ENCODE peak calls at places on chromosomes 13 and 19, in four cellular contexts. V, J, N and Y are unnamed samples.

GRCh38 chr13:110388141-110388943 is 81.3 kb downstream of the COL4A2 start:
- DNase-seq in V (peak), J (no peak), N (peak), Y (peak)

GRCh38 chr19:46856062-46857022 is 4.5 kb upstream of the ARHGAP35 start:
- DNase-seq in V (peak), J (peak), N (peak), Y (peak)

GRCh38 chr13:52160053-52160452 is 656 bp upstream of the NEK3 start:
- DNase-seq in V (no peak), J (no peak), N (no peak), Y (no peak)

GRCh38 chr19:43464089-43464775 is 1.2 kb downstream of the LYPD3 start:
- DNase-seq in V (peak), J (peak), N (no peak), Y (peak)

GRCh38 chr13:100484708-100485107 is 103.9 kb downstream of the GGACT start:
- DNase-seq in V (peak), J (no peak), N (no peak), Y (no peak)

GRCh38 chr19:29121684-29122083 is 91.3 kb downstream of the UQCRFS1 start:
- DNase-seq in V (no peak), J (peak), N (peak), Y (no peak)

GRCh38 chr13:95516492-95516891 is 36.0 kb upstream of the CLDN10 start:
- DNase-seq in V (no peak), J (no peak), N (no peak), Y (no peak)

GRCh38 chr13:29654807-29655547 is 59.5 kb upstream of the SLC7A1 start:
- DNase-seq in V (no peak), J (no peak), N (peak), Y (no peak)

GRCh38 chr19:3203754-3204645 is 18.3 kb downstream of the NCLN start:
- DNase-seq in V (no peak), J (no peak), N (no peak), Y (no peak)

GRCh38 chr13:113061796-113062425 is 43.7 kb upstream of the F7 start:
- DNase-seq in V (no peak), J (no peak), N (no peak), Y (no peak)

GRCh38 chr19:10207026-10207425 is 12.3 kb upstream of the DNMT1 start:
- DNase-seq in V (no peak), J (no peak), N (no peak), Y (no peak)

GRCh38 chr19:2329162-2329505 is 650 bp downstream of the SPPL2B start:
- DNase-seq in V (no peak), J (no peak), N (peak), Y (no peak)

GRCh38 chr19:10086904-10087256 is 763 bp downstream of the SHFL start:
- DNase-seq in V (no peak), J (no peak), N (no peak), Y (no peak)

GRCh38 chr19:18672044-18672451 is 11.4 kb upstream of the CRTC1 start:
- DNase-seq in V (no peak), J (no peak), N (no peak), Y (no peak)

GRCh38 chr13:79481685-79482052 is 714 bp downstream of the NDFIP2 start:
- DNase-seq in V (peak), J (no peak), N (no peak), Y (no peak)

GRCh38 chr13:50236898-50237318 is 221.7 kb downstream of the KCNRG start:
- DNase-seq in V (no peak), J (no peak), N (no peak), Y (no peak)

GRCh38 chr13:75307370-75307984 is 174.5 kb downstream of the TBC1D4 start:
- DNase-seq in V (no peak), J (no peak), N (no peak), Y (no peak)

GRCh38 chr19:5961969-5962945 is 15.7 kb downstream of the RANBP3 start:
- DNase-seq in V (peak), J (peak), N (peak), Y (no peak)

GRCh38 chr19:30092721-30093569 is 150.9 kb downstream of the URI1 start:
- DNase-seq in V (no peak), J (no peak), N (no peak), Y (no peak)

GRCh38 chr19:1256646-1257474 is 8.5 kb downstream of the MIDN start:
- DNase-seq in V (no peak), J (no peak), N (no peak), Y (no peak)

GRCh38 chr13:21018220-21018619 is 43.2 kb downstream of the LATS2 start:
- DNase-seq in V (no peak), J (no peak), N (no peak), Y (no peak)

GRCh38 chr13:98591721-98592352 is 14.9 kb upstream of the STK24 start:
- DNase-seq in V (no peak), J (no peak), N (no peak), Y (no peak)

GRCh38 chr13:40334031-40334430 is 332.4 kb downstream of the FOXO1 start:
- DNase-seq in V (no peak), J (no peak), N (no peak), Y (no peak)

GRCh38 chr19:44677019-44677809 is 5.9 kb downstream of the CEACAM19 start:
- DNase-seq in V (peak), J (no peak), N (peak), Y (no peak)

GRCh38 chr13:64471916-64472315 is 2758.2 kb downstream of the PCDH9 start:
- DNase-seq in V (peak), J (no peak), N (no peak), Y (no peak)

GRCh38 chr13:37023871-37024270 is 23.3 kb downstream of the EXOSC8 start:
- DNase-seq in V (no peak), J (no peak), N (no peak), Y (no peak)

GRCh38 chr19:43620061-43621001 is 902 bp upstream of the ZNF428 start:
- DNase-seq in V (no peak), J (no peak), N (no peak), Y (peak)

GRCh38 chr13:20353973-20354372 is 121.9 kb upstream of the GJB6 start:
- DNase-seq in V (no peak), J (no peak), N (no peak), Y (no peak)

GRCh38 chr19:58367698-58368454 is 5.3 kb upstream of the ZNF497 start:
- DNase-seq in V (no peak), J (no peak), N (no peak), Y (no peak)

GRCh38 chr13:81142306-81142999 is 801.5 kb upstream of the SPRY2 start:
- DNase-seq in V (no peak), J (no peak), N (no peak), Y (no peak)

GRCh38 chr19:56119585-56119978 is 1.5 kb downstream of the ZNF787 start:
- DNase-seq in V (no peak), J (no peak), N (peak), Y (no peak)

GRCh38 chr13:53151692-53152421 is 123.2 kb downstream of the OLFM4 start:
- DNase-seq in V (peak), J (peak), N (peak), Y (no peak)

GRCh38 chr19:15195381-15195964 is 5.3 kb downstream of the NOTCH3 start:
- DNase-seq in V (peak), J (no peak), N (peak), Y (peak)

GRCh38 chr19:42831221-42832019 is 48.1 kb downstream of the PSG1 start:
- DNase-seq in V (no peak), J (no peak), N (no peak), Y (no peak)

GRCh38 chr19:11088508-11089253 is 582 bp upstream of the LDLR start:
- DNase-seq in V (peak), J (no peak), N (no peak), Y (no peak)

GRCh38 chr13:99375806-99376080 is 68.5 kb upstream of the GPR183 start:
- DNase-seq in V (no peak), J (no peak), N (no peak), Y (no peak)

GRCh38 chr13:76836311-76836710 is 49.9 kb downstream of the KCTD12 start:
- DNase-seq in V (no peak), J (no peak), N (no peak), Y (no peak)

GRCh38 chr13:83048419-83048818 is 833.9 kb downstream of the SLITRK1 start:
- DNase-seq in V (no peak), J (no peak), N (no peak), Y (no peak)

GRCh38 chr19:34664870-34665269 is 12.1 kb downstream of the SCGB2B2 start:
- DNase-seq in V (no peak), J (no peak), N (no peak), Y (no peak)